ENCODE peak calls at places on chromosomes 5 and 9, in four cellular contexts. Y is GM23338, N is H1, D is HepG2. B is an unnamed sample.

GRCh38 chr9:125587819-125588460 is 119.1 kb downstream of the MAPKAP1 start:
- DNase-seq in Y (no peak), N (no peak), D (no peak), B (no peak)

GRCh38 chr5:127028822-127029457 is 1.4 kb downstream of the MARCHF3 start:
- DNase-seq in N (no peak), D (peak; percentile 68), Y (no peak), B (no peak)

GRCh38 chr9:92964981-92965758 is 17.8 kb downstream of the FGD3 start:
- DNase-seq in D (no peak), N (no peak), Y (no peak), B (no peak)

GRCh38 chr5:61332369-61332745 is 299 bp downstream of the ZSWIM6 start:
- DNase-seq in D (no peak), N (no peak), Y (peak; percentile 53), B (no peak)

GRCh38 chr5:38600334-38601045 is 44.0 kb upstream of the LIFR start:
- DNase-seq in D (no peak), Y (no peak), N (no peak), B (no peak)

GRCh38 chr9:96852676-96853075 is 1.6 kb downstream of the ZNF782 start:
- DNase-seq in N (no peak), Y (no peak), D (no peak), B (no peak)

GRCh38 chr5:78621269-78621871 is 27.2 kb downstream of the LHFPL2 start:
- DNase-seq in D (no peak), N (no peak), Y (no peak), B (no peak)

GRCh38 chr5:135131801-135132675 is 98.0 kb upstream of the PITX1 start:
- DNase-seq in D (no peak), N (no peak), Y (no peak), B (no peak)

GRCh38 chr9:120388000-120388855 is 191.7 kb downstream of the CDK5RAP2 start:
- DNase-seq in Y (no peak), N (no peak), D (no peak), B (no peak)

GRCh38 chr9:79955300-79955699 is 383.5 kb downstream of the TLE4 start:
- DNase-seq in N (no peak), D (no peak), Y (peak; percentile 12), B (no peak)

GRCh38 chr5:37553720-37554402 is 174.7 kb downstream of the WDR70 start:
- DNase-seq in N (no peak), D (no peak), Y (no peak), B (no peak)

GRCh38 chr9:96219615-96220257 is 82.2 kb downstream of the HSD17B3 start:
- DNase-seq in D (no peak), Y (peak; percentile 71), N (peak; percentile 84), B (no peak)

GRCh38 chr5:18114161-18114802 is 480.0 kb downstream of the TAF11L14 start:
- DNase-seq in D (no peak), N (no peak), Y (peak; percentile 52), B (no peak)

GRCh38 chr9:112012026-112012902 is 115.7 kb downstream of the UGCG start:
- DNase-seq in Y (no peak), N (no peak), D (peak; percentile 66), B (no peak)

GRCh38 chr5:113367586-113367985 is 67.2 kb downstream of the TSSK1B start:
- DNase-seq in D (no peak), Y (peak; percentile 37), N (no peak), B (no peak)

GRCh38 chr9:135404451-135405144 is 75.0 kb upstream of the PPP1R26 start:
- DNase-seq in D (no peak), N (no peak), Y (no peak), B (no peak)

GRCh38 chr9:21160178-21160577 is 6.3 kb downstream of the IFNA21 start:
- DNase-seq in Y (no peak), D (no peak), N (no peak), B (no peak)

GRCh38 chr9:12956261-12956660 is 181.4 kb downstream of the LURAP1L start:
- DNase-seq in Y (no peak), D (no peak), N (no peak), B (no peak)

GRCh38 chr9:24961787-24962186 is 416.1 kb upstream of the IZUMO3 start:
- DNase-seq in N (no peak), D (no peak), Y (no peak), B (no peak)

GRCh38 chr9:127122176-127123151 is at the start of gene ANGPTL2:
- DNase-seq in Y (peak; percentile 92), D (peak; percentile 43), N (peak; percentile 90), B (no peak)

GRCh38 chr9:14812806-14813205 is 90.3 kb upstream of the CER1 start:
- DNase-seq in N (no peak), Y (no peak), D (no peak), B (no peak)

GRCh38 chr5:150658699-150659265 is 2.3 kb upstream of the MYOZ3 start:
- DNase-seq in N (no peak), Y (no peak), D (no peak), B (no peak)

DNA sequence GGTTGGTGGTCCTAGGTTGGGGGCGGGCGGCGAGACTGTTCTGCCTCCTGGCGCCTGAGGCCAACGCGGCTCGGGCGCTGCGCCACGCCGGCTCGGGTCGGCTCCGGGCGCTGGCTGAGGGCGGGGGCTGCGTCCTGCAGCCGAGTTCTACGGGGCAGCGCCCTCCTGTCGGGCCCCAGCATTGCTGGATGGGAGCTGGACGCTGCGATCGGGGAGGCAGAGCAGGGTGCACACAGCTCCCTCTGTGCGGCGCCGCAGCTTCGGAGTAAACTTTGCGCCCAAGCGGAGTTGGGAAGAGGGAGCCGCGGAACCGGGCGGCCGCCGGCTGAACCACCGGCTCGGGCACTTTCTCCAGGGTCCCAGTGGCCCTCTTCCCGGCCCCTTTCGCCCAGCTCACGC is 530 bp downstream of the PRDM6 start:
- DNase-seq in Y (peak; percentile 73), D (peak; percentile 12), N (peak; percentile 83), B (no peak)
- TF ChIP-seq POLR2AphosphoS5 in Y (no peak), D (no peak), N (no peak), B (no peak)

GRCh38 chr5:39761199-39761580 is 336.4 kb upstream of the DAB2 start:
- DNase-seq in D (no peak), N (no peak), Y (no peak), B (no peak)
- H3K27ac ChIP-seq in D (no peak overlapping the region), N (no peak overlapping the region), Y (no peak overlapping the region), B (no peak overlapping the region)

GRCh38 chr9:121498487-121499176 is 1.0 kb downstream of the GGTA1 start:
- DNase-seq in D (no peak), Y (peak; percentile 51), N (peak; percentile 70), B (no peak)

GRCh38 chr9:121499177-121499426 is 542 bp downstream of the GGTA1 start:
- DNase-seq in N (no peak), D (no peak), Y (no peak), B (no peak)

GRCh38 chr9:121500165-121500478 is 478 bp upstream of the GGTA1 start:
- DNase-seq in N (no peak), D (no peak), Y (peak; percentile 73), B (no peak)

GRCh38 chr9:121498150-121498486 is 1.5 kb downstream of the GGTA1 start:
- DNase-seq in N (no peak), D (peak; percentile 67), Y (peak; percentile 93), B (peak; percentile 50)

DNA sequence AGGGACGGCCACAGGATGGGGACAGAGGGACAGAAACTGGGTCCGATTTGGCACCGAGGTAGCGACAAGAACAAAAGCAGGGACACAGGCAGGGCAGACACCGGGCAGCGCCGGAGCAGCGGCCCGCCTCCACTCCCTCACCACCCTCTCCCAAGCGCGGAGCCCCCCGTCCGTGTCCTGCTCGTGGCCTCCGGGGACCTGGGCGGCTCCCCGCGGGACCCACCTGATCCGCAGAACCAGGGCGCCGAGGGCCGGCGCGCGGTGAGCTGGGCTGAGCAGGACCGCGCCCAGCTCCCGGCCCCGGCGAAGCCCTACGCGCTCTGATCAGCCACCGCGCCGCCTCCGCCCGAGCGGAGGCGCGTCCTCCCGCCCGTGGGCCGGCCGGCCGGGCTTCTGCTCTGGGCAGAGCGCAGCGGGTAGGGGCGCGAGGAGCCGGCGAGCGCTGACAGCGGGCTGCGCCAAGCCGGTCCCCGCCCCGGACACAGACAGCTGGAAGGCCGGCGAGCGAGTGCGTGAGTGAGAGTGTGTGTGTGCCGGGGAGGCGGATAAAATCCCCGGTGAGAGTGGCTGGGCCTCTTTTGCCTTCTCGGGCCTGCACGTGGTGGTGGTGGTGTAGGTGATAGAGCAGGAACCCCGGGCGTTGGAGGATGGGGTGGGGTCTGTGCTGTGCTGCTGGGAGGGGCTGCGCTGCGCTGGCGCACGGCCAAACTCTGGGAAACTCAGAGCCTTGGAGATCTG is at the start of gene GGTA1:
- DNase-seq in Y (peak; percentile 67), D (no peak), N (peak; percentile 71), B (no peak)
- TF ChIP-seq EZH2 in Y (peak; percentile 78), D (peak; percentile 86), N (peak; percentile 96), B (peak; percentile 89)

GRCh38 chr9:110918316-110919054 is 119.8 kb downstream of the LPAR1 start:
- DNase-seq in D (no peak), N (no peak), Y (no peak), B (no peak)

GRCh38 chr9:110919609-110920008 is 118.7 kb downstream of the LPAR1 start:
- DNase-seq in Y (no peak), N (no peak), D (no peak), B (no peak)

GRCh38 chr9:110912701-110913291 is 125.5 kb downstream of the LPAR1 start:
- DNase-seq in Y (no peak), N (no peak), D (no peak), B (no peak)

GRCh38 chr9:110919055-110919445 is 119.2 kb downstream of the LPAR1 start:
- DNase-seq in N (no peak), Y (no peak), D (no peak), B (no peak)

GRCh38 chr9:110916361-110916760 is 121.9 kb downstream of the LPAR1 start:
- DNase-seq in Y (no peak), D (no peak), N (no peak), B (no peak)
- TF ChIP-seq POLR2AphosphoS5 in Y (no peak), D (no peak), N (no peak), B (no peak)

GRCh38 chr5:3929799-3930198 is 334.2 kb downstream of the IRX1 start:
- DNase-seq in D (no peak), Y (no peak), N (no peak), B (no peak)

DNA sequence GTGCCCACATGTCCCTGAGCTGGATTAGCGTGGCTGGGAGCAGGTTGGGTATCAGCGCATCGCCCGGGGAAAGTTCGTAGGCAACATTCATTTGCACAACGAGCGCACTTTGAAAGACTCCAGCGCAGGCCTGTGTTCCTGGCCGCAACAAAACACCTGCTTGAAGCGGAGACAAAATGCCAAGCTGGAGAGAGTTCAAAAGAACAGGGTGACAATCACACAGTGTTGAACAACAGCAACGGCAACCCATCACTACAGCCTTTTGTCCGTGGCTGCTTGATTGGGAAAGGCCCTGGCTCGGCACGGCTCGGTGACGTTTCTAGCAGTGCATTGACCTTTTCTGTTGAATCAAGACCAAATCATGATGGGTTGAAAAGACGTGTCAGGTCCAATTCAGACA is 336.3 kb downstream of the IRX1 start:
- DNase-seq in Y (peak; percentile 37), N (no peak), D (no peak), B (no peak)
- H3K27ac ChIP-seq in Y (no peak overlapping the region), N (no peak overlapping the region), D (no peak overlapping the region), B (no peak overlapping the region)